ENCODE peak calls at places on chromosomes 7 and 10, in four cellular contexts. A is glutamatergic neuron; T is activated CD4-positive, alpha-beta T cell treated with anti-CD3 and anti-CD28 coated beads for 24 hours; S is stimulated activated CD4-positive, alpha-beta T cell treated with anti-CD3 and anti-CD28 coated beads, Interleukin-1b, Interleukin-23, amount 100 ng/mL, for 4 hours. J is an unnamed sample.

GRCh38 chr7:74334026-74334425 is 44.8 kb downstream of the CLIP2 start:
- DNase-seq in S (no peak), T (no peak), A (no peak), J (no peak)

GRCh38 chr10:1289591-1289990 is 233.4 kb downstream of the WDR37 start:
- DNase-seq in T (no peak), S (no peak), A (no peak), J (no peak)

GRCh38 chr7:5670173-5670933 is 111.1 kb downstream of the RNF216 start:
- DNase-seq in A (no peak), S (no peak), T (no peak), J (no peak)

GRCh38 chr10:75108684-75109458 is 2.6 kb upstream of the SAMD8 start:
- DNase-seq in S (no peak), A (peak), T (no peak), J (no peak)

GRCh38 chr7:50534690-50535290 is 30.4 kb downstream of the DDC start:
- DNase-seq in T (no peak), A (peak), S (no peak), J (no peak)

GRCh38 chr7:128427289-128427891 is 17.6 kb upstream of the IMPDH1 start:
- DNase-seq in S (no peak), T (peak), A (peak), J (no peak)

GRCh38 chr10:89283988-89284475 is 17.8 kb upstream of the IFIT2 start:
- DNase-seq in T (no peak), S (no peak), A (peak), J (peak)

GRCh38 chr7:28643369-28644340 is 231.3 kb downstream of the CREB5 start:
- DNase-seq in A (no peak), S (no peak), T (no peak), J (no peak)

GRCh38 chr7:1523838-1524237 is 6.7 kb upstream of the MAFK start:
- DNase-seq in A (no peak), T (no peak), S (no peak), J (no peak)

GRCh38 chr7:90455163-90456030 is 14.0 kb upstream of the PTTG1IP2 start:
- DNase-seq in T (no peak), S (no peak), A (no peak), J (no peak)

GRCh38 chr7:11346312-11346711 is 372.6 kb downstream of the PHF14 start:
- DNase-seq in S (no peak), T (no peak), A (no peak), J (no peak)

GRCh38 chr7:14242186-14242585 is 252.7 kb upstream of the ETV1 start:
- DNase-seq in T (no peak), S (no peak), A (no peak), J (no peak)

GRCh38 chr7:100446040-100446439 is 9.7 kb upstream of the PPP1R35 start:
- DNase-seq in A (no peak), S (no peak), T (no peak), J (no peak)

GRCh38 chr7:122183106-122183505 is 39.1 kb upstream of the AASS start:
- DNase-seq in A (no peak), T (no peak), S (no peak), J (no peak)

GRCh38 chr7:30911561-30911969 is at the start of gene AQP1:
- DNase-seq in A (no peak), T (no peak), S (no peak), J (peak)

GRCh38 chr10:94183666-94184264 is 179.0 kb downstream of the NOC3L start:
- DNase-seq in S (no peak), T (no peak), A (no peak), J (no peak)

GRCh38 chr10:131703527-131703926 is 197.3 kb upstream of the PPP2R2D start:
- DNase-seq in S (no peak), T (no peak), A (no peak), J (peak)

GRCh38 chr7:138979226-138979979 is 1.8 kb downstream of the KIAA1549 start:
- DNase-seq in A (no peak), T (no peak), S (no peak), J (no peak)

GRCh38 chr10:2111936-2112335 is 374.6 kb upstream of the ADARB2 start:
- DNase-seq in T (no peak), A (no peak), S (no peak), J (no peak)